ENCODE peak calls at places on chromosomes 11 and 22, in seven cellular contexts. Z, B, N, M, E, T and I are unnamed samples.

GRCh38 chr11:32602657-32603410 is 19.2 kb downstream of the EIF3M start:
- DNase-seq in M (no peak), N (no peak), Z (no peak), T (no peak), B (no peak), E (no peak), I (no peak)

GRCh38 chr11:102577182-102577581 is 46.6 kb upstream of the MMP7 start:
- DNase-seq in B (no peak), Z (no peak), M (no peak), T (peak; percentile 51), N (no peak), E (no peak), I (no peak)

GRCh38 chr11:86818466-86819282 is 18.3 kb downstream of the PRSS23 start:
- DNase-seq in M (peak; percentile 82), Z (no peak), B (peak; percentile 45), T (no peak), E (no peak), N (peak; percentile 31), I (no peak)

GRCh38 chr22:46439576-46440465 is 97.6 kb downstream of the CELSR1 start:
- DNase-seq in M (no peak), T (no peak), E (no peak), Z (no peak), N (peak; percentile 29), B (no peak), I (no peak)

GRCh38 chr11:17352925-17353227 is 1.3 kb downstream of the NCR3LG1 start:
- DNase-seq in E (peak; percentile 31), M (peak; percentile 59), Z (peak; percentile 23), T (peak; percentile 33), B (peak; percentile 47), N (peak; percentile 36), I (peak; percentile 26)

GRCh38 chr22:23744485-23744884 is 6.4 kb downstream of the ZNF70 start:
- DNase-seq in Z (no peak), N (no peak), B (no peak), M (no peak), T (no peak), E (no peak), I (no peak)

GRCh38 chr11:122784325-122785155 is 53.8 kb upstream of the CRTAM start:
- DNase-seq in Z (peak; percentile 63), N (no peak), T (no peak), B (no peak), E (no peak), M (no peak), I (no peak)

GRCh38 chr11:64620286-64620962 is 29.4 kb downstream of the SLC22A12 start:
- DNase-seq in E (no peak), T (no peak), Z (no peak), M (no peak), N (no peak), B (no peak), I (no peak)

GRCh38 chr11:96367357-96367756 is 22.4 kb downstream of the CCDC82 start:
- DNase-seq in M (no peak), B (no peak), Z (no peak), N (no peak), T (no peak), E (no peak), I (no peak)

GRCh38 chr11:122197055-122197987 is 81.3 kb upstream of the BLID start:
- DNase-seq in N (no peak), M (peak; percentile 87), Z (peak; percentile 24), T (no peak), B (no peak), E (no peak), I (no peak)

GRCh38 chr22:36765131-36765942 is 10.6 kb downstream of the IFT27 start:
- DNase-seq in M (no peak), N (no peak), Z (no peak), B (no peak), T (no peak), E (peak; percentile 8), I (no peak)

GRCh38 chr11:67631853-67632174 is 2.1 kb upstream of the NUDT8 start:
- DNase-seq in T (no peak), E (no peak), M (no peak), N (no peak), Z (no peak), B (no peak), I (no peak)

GRCh38 chr22:17569971-17570511 is 6.7 kb downstream of the SLC25A18 start:
- DNase-seq in N (no peak), M (no peak), T (no peak), Z (no peak), B (no peak), E (no peak), I (no peak)

GRCh38 chr11:61497876-61498275 is 10.7 kb upstream of the LRRC10B start:
- DNase-seq in M (no peak), Z (no peak), T (no peak), E (no peak), N (no peak), B (no peak), I (no peak)

GRCh38 chr22:47355776-47356432 is 593.5 kb downstream of the TBC1D22A start:
- DNase-seq in M (no peak), N (no peak), Z (no peak), T (no peak), E (no peak), B (no peak), I (no peak)

GRCh38 chr11:66934971-66935779 is 23.0 kb downstream of the PC start:
- DNase-seq in T (no peak), E (no peak), B (no peak), Z (no peak), N (no peak), M (no peak), I (no peak)

GRCh38 chr11:62108017-62108750 is 15.6 kb upstream of the INCENP start:
- DNase-seq in B (peak; percentile 56), Z (no peak), E (no peak), N (peak; percentile 49), T (no peak), M (peak; percentile 74), I (no peak)

GRCh38 chr11:120867024-120867423 is 156.9 kb upstream of the TBCEL start:
- DNase-seq in N (no peak), Z (no peak), M (no peak), T (no peak), B (no peak), E (no peak), I (no peak)

GRCh38 chr11:64864473-64865285 is 13.7 kb downstream of the EHD1 start:
- DNase-seq in T (peak; percentile 70), B (peak; percentile 66), N (peak; percentile 32), Z (peak; percentile 36), M (no peak), E (no peak), I (no peak)

GRCh38 chr11:36605221-36606216 is 7.5 kb upstream of the RAG2 start:
- DNase-seq in T (no peak), Z (no peak), E (no peak), B (no peak), N (no peak), M (no peak), I (no peak)

GRCh38 chr11:122804796-122805195 is 33.5 kb upstream of the CRTAM start:
- DNase-seq in M (no peak), E (no peak), T (no peak), Z (no peak), B (no peak), N (no peak), I (no peak)

GRCh38 chr11:15905334-15905733 is 451.0 kb downstream of the SOX6 start:
- DNase-seq in M (no peak), T (no peak), Z (no peak), N (peak; percentile 28), E (no peak), B (no peak), I (no peak)
- TF ChIP-seq CTCF in M (no peak), T (no peak), Z (no peak), N (no peak), E (no peak), B (no peak), I (no peak)

GRCh38 chr11:2207773-2208621 is 36.4 kb upstream of the TH start:
- DNase-seq in B (no peak), N (no peak), T (no peak), Z (peak; percentile 11), E (no peak), M (no peak), I (no peak)

GRCh38 chr11:2209900-2210321 is 38.3 kb upstream of the TH start:
- DNase-seq in B (no peak), Z (peak; percentile 8), N (peak; percentile 3), T (no peak), E (no peak), M (no peak), I (no peak)

GRCh38 chr11:2209370-2209801 is 37.8 kb upstream of the TH start:
- DNase-seq in T (no peak), N (no peak), E (no peak), Z (peak; percentile 11), B (no peak), M (no peak), I (no peak)

GRCh38 chr11:2207212-2207611 is 35.6 kb upstream of the TH start:
- DNase-seq in E (no peak), B (no peak), M (no peak), Z (peak; percentile 11), N (no peak), T (no peak), I (no peak)

GRCh38 chr11:2208691-2209369 is 37.2 kb upstream of the TH start:
- DNase-seq in N (peak; percentile 36), M (peak; percentile 38), B (no peak), T (no peak), Z (peak; percentile 14), E (no peak), I (no peak)
- TF ChIP-seq CTCF in N (no peak), M (no peak), B (no peak), T (no peak), Z (no peak), E (no peak), I (no peak)

GRCh38 chr11:119297938-119298337 is 19.0 kb downstream of the MCAM start:
- DNase-seq in M (no peak), E (no peak), N (no peak), Z (no peak), B (no peak), T (no peak), I (no peak)

GRCh38 chr11:119290894-119291497 is 25.9 kb downstream of the MCAM start:
- DNase-seq in Z (no peak), T (no peak), N (no peak), B (no peak), M (no peak), E (no peak), I (no peak)

GRCh38 chr11:119293461-119293860 is 23.5 kb downstream of the MCAM start:
- DNase-seq in E (no peak), M (no peak), B (no peak), Z (no peak), N (no peak), T (no peak), I (no peak)

GRCh38 chr11:119298726-119299125 is 18.2 kb downstream of the MCAM start:
- DNase-seq in N (no peak), Z (no peak), M (no peak), E (no peak), B (no peak), T (no peak), I (no peak)

DNA sequence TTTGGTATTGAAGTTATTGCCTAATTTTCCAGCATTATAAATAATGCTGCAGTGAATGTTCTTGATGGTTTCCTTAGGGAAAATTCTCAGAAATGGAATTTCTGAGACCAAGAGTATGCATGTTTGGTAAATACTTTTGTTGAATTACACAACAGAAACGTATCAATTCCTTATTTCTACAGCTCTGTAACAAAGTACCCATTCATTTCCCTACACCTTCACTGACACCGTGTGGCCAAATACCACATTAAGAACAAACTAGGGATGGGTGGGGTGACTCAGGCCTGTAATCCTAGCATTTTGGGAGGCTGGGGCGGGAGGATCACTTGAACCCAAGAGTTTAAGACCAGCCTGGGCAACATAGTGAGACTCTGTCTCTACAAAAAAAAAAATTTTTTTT is 21.8 kb downstream of the MCAM start:
- DNase-seq in N (no peak), E (no peak), Z (no peak), M (peak; percentile 13), T (no peak), B (no peak), I (no peak)
- TF ChIP-seq CTCF in N (no peak), E (no peak), Z (no peak), M (no peak), T (peak; percentile 11), B (peak; percentile 21), I (no peak)

GRCh38 chr11:8092587-8093424 is 11.8 kb downstream of the TUB start:
- DNase-seq in N (peak; percentile 43), E (peak; percentile 70), B (peak; percentile 82), Z (peak; percentile 51), M (peak; percentile 66), T (no peak), I (no peak)
- TF ChIP-seq CTCF in N (no peak), E (peak; percentile 36), B (peak; percentile 54), Z (no peak), M (peak; percentile 55), T (peak; percentile 80), I (no peak)